ENCODE peak calls at places on chromosome X, in four cellular contexts. D, I, L and K are unnamed samples.

GRCh38 chrX:100424012-100424411 is 13.9 kb upstream of the PCDH19 start:
- DNase-seq in D (no peak), I (no peak), L (peak; percentile 49), K (no peak)

GRCh38 chrX:126552313-126553022 is at the start of gene DCAF12L1:
- DNase-seq in I (peak; percentile 1), D (no peak), L (peak; percentile 72), K (no peak)

GRCh38 chrX:121641560-121641959 is 594.1 kb downstream of the GLUD2 start:
- DNase-seq in L (no peak), I (no peak), D (no peak), K (no peak)

GRCh38 chrX:101265869-101266428 is 25.2 kb downstream of the TAF7L start:
- DNase-seq in L (no peak), I (no peak), D (no peak), K (no peak)

GRCh38 chrX:110395877-110396276 is 37.2 kb downstream of the RTL9 start:
- DNase-seq in L (no peak), D (no peak), I (no peak), K (no peak)

GRCh38 chrX:10108288-10108687 is 48.5 kb upstream of the CLCN4 start:
- DNase-seq in L (no peak), I (no peak), D (no peak), K (no peak)

GRCh38 chrX:39772057-39772832 is 325.5 kb downstream of the BCOR start:
- DNase-seq in I (no peak), D (no peak), L (no peak), K (peak; percentile 89)

GRCh38 chrX:13939741-13940597 is 89.7 kb downstream of the GEMIN8 start:
- DNase-seq in D (no peak), I (no peak), L (no peak), K (no peak)

GRCh38 chrX:36575670-36576069 is 432.5 kb upstream of the FAM47C start:
- DNase-seq in I (no peak), L (no peak), D (no peak), K (no peak)

GRCh38 chrX:40173662-40174593 is 76.2 kb upstream of the BCOR start:
- DNase-seq in D (peak; percentile 81), I (peak; percentile 59), L (peak; percentile 50), K (peak; percentile 86)

GRCh38 chrX:17242470-17242869 is 132.5 kb upstream of the NHS start:
- DNase-seq in I (peak; percentile 1), L (peak; percentile 45), D (no peak), K (peak; percentile 49)

GRCh38 chrX:27619459-27619858 is 29.3 kb downstream of the DCAF8L2 start:
- DNase-seq in D (no peak), L (no peak), I (no peak), K (no peak)

GRCh38 chrX:33086886-33087285 is 124.5 kb downstream of the DMD start:
- DNase-seq in L (no peak), D (no peak), I (no peak), K (no peak)

GRCh38 chrX:71671043-71671829 is 3.9 kb downstream of the LOC101059915 start:
- DNase-seq in D (no peak), L (no peak), I (no peak), K (peak; percentile 65)

GRCh38 chrX:153968255-153968654 is 3.4 kb downstream of the HCFC1 start:
- DNase-seq in D (no peak), L (no peak), I (no peak), K (no peak)

GRCh38 chrX:22433292-22434070 is 160.8 kb downstream of the CBLL2 start:
- DNase-seq in D (peak; percentile 64), L (no peak), I (no peak), K (no peak)

GRCh38 chrX:136879001-136879667 is 1.4 kb downstream of the RBMX start:
- DNase-seq in D (no peak), I (no peak), L (no peak), K (no peak)

GRCh38 chrX:129115104-129115503 is 408.2 kb downstream of the SMARCA1 start:
- DNase-seq in I (no peak), L (peak; percentile 60), D (no peak), K (peak; percentile 46)
- TF ChIP-seq CTCF in I (peak; percentile 43), L (peak; percentile 70), D (no peak), K (no peak)

GRCh38 chrX:131812847-131813825 is 210.0 kb upstream of the STK26 start:
- DNase-seq in D (peak; percentile 91), I (peak; percentile 78), L (no peak), K (peak; percentile 70)
- TF ChIP-seq CTCF in D (no peak), I (peak; percentile 39), L (no peak), K (peak; percentile 39)

GRCh38 chrX:724256-724655 is 93.7 kb downstream of the SHOX start:
- DNase-seq in L (no peak), D (peak; percentile 11), I (no peak), K (no peak)

GRCh38 chrX:729583-730409 is 99.2 kb downstream of the SHOX start:
- DNase-seq in D (peak; percentile 32), L (no peak), I (no peak), K (no peak)

GRCh38 chrX:723781-724180 is 93.2 kb downstream of the SHOX start:
- DNase-seq in D (peak; percentile 2), I (no peak), L (no peak), K (no peak)

GRCh38 chrX:727738-728621 is 97.4 kb downstream of the SHOX start:
- DNase-seq in L (peak; percentile 85), D (peak; percentile 45), I (no peak), K (no peak)
- TF ChIP-seq CTCF in L (peak; percentile 73), D (no peak), I (no peak), K (no peak)

DNA sequence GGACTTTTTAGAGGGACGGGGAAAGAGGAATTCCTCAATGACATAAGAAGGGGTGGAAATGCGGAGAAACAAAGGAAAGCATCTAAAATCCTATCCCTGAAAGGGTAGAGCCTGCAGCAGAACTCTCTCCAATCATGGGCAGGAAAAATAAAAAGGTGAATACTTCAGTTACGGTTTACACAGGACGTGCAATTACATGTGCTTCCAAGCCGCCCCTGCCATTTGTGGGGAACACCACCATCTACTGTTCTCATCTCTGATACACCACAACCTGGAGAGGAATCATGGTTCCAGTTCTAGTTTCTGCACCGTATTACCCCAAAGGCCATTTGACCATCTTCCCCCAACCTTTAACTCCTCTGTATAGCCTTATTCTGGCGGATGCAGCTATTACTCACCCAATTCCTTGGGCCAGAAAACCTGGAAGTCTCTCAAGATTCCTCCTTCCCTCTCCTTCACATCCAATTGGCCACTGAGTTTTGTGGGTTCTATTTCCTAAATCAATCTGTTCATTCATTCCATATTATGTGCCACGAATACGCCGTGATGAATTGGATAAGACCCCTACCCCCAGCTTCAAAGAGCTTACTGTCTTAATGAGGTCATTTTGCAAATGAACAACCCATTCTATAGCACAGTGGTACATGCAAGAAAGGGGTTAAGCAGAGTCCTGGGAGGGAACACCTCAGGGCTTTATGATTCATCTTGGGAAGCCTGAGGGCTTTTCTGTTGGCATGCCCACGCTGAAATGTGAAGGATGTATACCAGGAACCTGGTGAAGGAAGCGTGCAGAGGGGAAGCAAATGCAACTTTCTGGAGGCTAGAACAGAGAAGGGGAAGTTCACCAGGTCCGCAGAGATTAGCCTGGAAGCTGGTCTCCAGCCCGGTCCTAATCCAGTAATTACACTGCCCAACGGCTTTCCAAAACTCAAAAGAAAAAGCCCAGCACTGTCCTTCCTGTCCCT is 1.4 kb upstream of the MSL3 start:
- DNase-seq in D (no peak), L (no peak), I (no peak), K (no peak)
- TF ChIP-seq CTCF in D (no peak), L (no peak), I (no peak), K (no peak)

GRCh38 chrX:68146054-68146453 is 287.2 kb downstream of the OPHN1 start:
- DNase-seq in L (no peak), D (no peak), I (no peak), K (no peak)
- TF ChIP-seq CTCF in L (peak; percentile 41), D (no peak), I (peak; percentile 26), K (no peak)

DNA sequence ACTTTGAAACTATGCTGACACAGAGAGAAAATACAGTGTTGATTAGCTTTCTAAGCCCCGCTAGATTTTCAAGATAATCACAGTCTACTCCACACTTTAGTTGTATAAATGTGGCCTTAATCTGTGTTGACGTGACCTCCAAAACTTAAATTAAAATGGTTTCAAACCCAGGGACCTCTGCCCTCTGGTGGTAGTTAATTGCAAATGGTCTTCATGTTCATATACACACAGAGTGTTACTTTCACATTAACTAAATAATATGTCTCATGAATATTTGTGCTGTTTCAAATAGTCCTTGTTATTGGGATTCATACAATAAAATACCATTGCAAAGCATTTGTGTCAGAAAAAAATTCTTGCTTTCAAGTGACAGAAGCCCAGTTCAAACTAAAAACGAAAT is 64.3 kb downstream of the TASL start:
- DNase-seq in I (no peak), L (no peak), D (no peak), K (no peak)
- TF ChIP-seq CTCF in I (peak; percentile 61), L (peak; percentile 40), D (no peak), K (peak; percentile 12)